ENCODE peak calls at places on chromosomes 11 and 22, in five cellular contexts. F is RWPE2, O is tibial artery, V is spleen, Z is IMR-90. A is an unnamed sample.

GRCh38 chr11:79514695-79515094 is 73.9 kb upstream of the TENM4 start:
- DNase-seq in F (no peak), Z (no peak), V (no peak), O (no peak), A (no peak)

GRCh38 chr22:41762980-41763779 is 37.3 kb upstream of the CCDC134 start:
- DNase-seq in F (no peak), V (peak; percentile 79), O (no peak), Z (no peak), A (no peak)

GRCh38 chr22:44409691-44410316 is 88.2 kb downstream of the RTL6 start:
- DNase-seq in Z (no peak), O (no peak), F (no peak), V (peak; percentile 47), A (no peak)

GRCh38 chr11:116927163-116927772 is 89.8 kb upstream of the APOA1 start:
- DNase-seq in V (no peak), Z (no peak), O (no peak), F (no peak), A (no peak)

GRCh38 chr11:12802418-12803085 is 128.3 kb downstream of the TEAD1 start:
- DNase-seq in F (peak; percentile 97), O (peak; percentile 44), V (no peak), Z (peak; percentile 90), A (no peak)

GRCh38 chr11:13010737-13011342 is 1.7 kb downstream of the RASSF10 start:
- DNase-seq in V (no peak), Z (no peak), F (no peak), O (no peak), A (peak; percentile 16)

GRCh38 chr11:126636911-126637799 is 281.7 kb downstream of the ST3GAL4 start:
- DNase-seq in O (no peak), Z (peak; percentile 85), V (no peak), F (no peak), A (no peak)

GRCh38 chr22:38273135-38273761 is 438 bp upstream of the TMEM184B start:
- DNase-seq in Z (no peak), V (no peak), F (no peak), O (no peak), A (peak; percentile 74)

GRCh38 chr11:91373497-91373896 is 851.1 kb upstream of the FAT3 start:
- DNase-seq in O (no peak), F (no peak), Z (no peak), V (no peak), A (no peak)

GRCh38 chr11:92473736-92474135 is 249.1 kb downstream of the FAT3 start:
- DNase-seq in V (no peak), F (no peak), O (no peak), Z (peak; percentile 1), A (no peak)

GRCh38 chr22:45704648-45705047 is 33.0 kb downstream of the ATXN10 start:
- DNase-seq in F (no peak), O (no peak), Z (no peak), V (no peak), A (no peak)

GRCh38 chr22:47205562-47205961 is 443.1 kb downstream of the TBC1D22A start:
- DNase-seq in Z (no peak), V (no peak), O (no peak), F (peak; percentile 47), A (no peak)

GRCh38 chr11:19742595-19743292 is 30.1 kb downstream of the NAV2 start:
- DNase-seq in Z (peak; percentile 79), F (no peak), O (peak; percentile 79), V (peak; percentile 82), A (peak; percentile 39)

GRCh38 chr11:123082977-123083376 is 21.0 kb upstream of the HSPA8 start:
- DNase-seq in Z (no peak), V (peak; percentile 19), O (no peak), F (no peak), A (no peak)

GRCh38 chr11:75800728-75801361 is 14.2 kb upstream of the UVRAG start:
- DNase-seq in Z (no peak), V (no peak), F (peak; percentile 31), O (no peak), A (no peak)

GRCh38 chr11:66745356-66746235 is 16.6 kb upstream of the SPTBN2 start:
- DNase-seq in Z (no peak), F (peak; percentile 66), O (no peak), V (peak; percentile 85), A (no peak)

GRCh38 chr11:59794417-59794816 is 16.2 kb downstream of the MRPL16 start:
- DNase-seq in O (no peak), F (no peak), Z (no peak), V (no peak), A (no peak)

GRCh38 chr11:35146074-35146521 is 7.1 kb downstream of the CD44 start:
- DNase-seq in F (no peak), Z (no peak), V (no peak), O (no peak), A (no peak)

DNA sequence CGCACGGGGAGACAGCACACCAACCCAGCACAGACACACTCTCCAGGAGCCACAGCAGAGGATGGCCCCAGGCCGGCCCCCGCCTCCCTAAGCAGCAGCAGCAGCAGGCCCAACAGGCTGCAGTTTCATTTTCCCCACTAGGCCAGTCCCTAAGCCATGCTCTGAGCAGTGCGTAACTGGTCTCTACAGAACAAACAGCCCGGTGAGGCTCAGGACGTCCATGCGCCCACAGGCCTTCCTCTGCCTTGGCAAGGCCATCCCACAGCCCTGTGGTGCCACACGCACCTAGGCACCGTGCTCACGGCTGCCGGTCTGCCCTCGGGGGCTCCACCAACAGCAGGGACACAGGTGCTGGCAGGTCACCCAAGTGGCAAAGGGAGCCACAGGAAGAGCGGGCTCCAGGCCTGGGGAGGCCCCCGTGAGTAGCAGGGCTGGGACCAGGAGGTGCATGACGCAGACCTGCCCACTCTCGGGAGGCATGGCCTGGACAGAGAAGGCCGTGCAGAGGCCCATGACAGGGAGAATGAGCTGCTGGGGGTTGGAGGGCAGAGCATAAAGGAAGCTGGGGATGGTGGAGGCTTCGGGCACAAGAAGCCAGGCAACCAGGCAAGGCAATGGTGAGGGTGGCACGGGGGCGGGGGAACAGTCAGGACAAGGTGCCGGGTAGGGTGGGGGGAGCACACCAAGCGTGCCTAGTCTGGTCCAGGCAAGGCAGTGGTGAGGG is 1.4 kb upstream of the MOB2 start:
- DNase-seq in Z (no peak), V (peak; percentile 73), O (peak; percentile 21), F (no peak), A (no peak)
- H3K27ac ChIP-seq in Z (no peak overlapping the region), V (no peak overlapping the region), O (peak overlapping the region; percentile 94), F (no peak overlapping the region), A (no peak overlapping the region)

GRCh38 chr11:326592-326841 is 5.9 kb upstream of the IFITM3 start:
- DNase-seq in O (no peak), Z (no peak), F (no peak), V (no peak), A (no peak)

GRCh38 chr11:327581-327923 is 6.9 kb upstream of the IFITM3 start:
- DNase-seq in Z (no peak), V (no peak), F (no peak), O (no peak), A (no peak)

GRCh38 chr11:326842-327580 is 6.4 kb upstream of the IFITM3 start:
- DNase-seq in F (no peak), Z (peak; percentile 42), O (peak; percentile 90), V (peak; percentile 95), A (no peak)

GRCh38 chr11:325796-326591 is 5.3 kb upstream of the IFITM3 start:
- DNase-seq in V (peak; percentile 86), Z (no peak), F (no peak), O (no peak), A (no peak)

GRCh38 chr11:324131-324530 is 3.5 kb upstream of the IFITM3 start:
- DNase-seq in O (no peak), V (peak; percentile 53), Z (no peak), F (no peak), A (no peak)
- H3K27ac ChIP-seq in O (peak overlapping the region; percentile 65), V (peak overlapping the region; percentile 48), Z (peak overlapping the region; percentile 12), F (no peak overlapping the region), A (peak overlapping the region; percentile 54)

GRCh38 chr11:46275964-46276641 is 1.4 kb upstream of the CREB3L1 start:
- DNase-seq in O (no peak), F (no peak), Z (no peak), V (no peak), A (no peak)
- H3K27ac ChIP-seq in O (no peak overlapping the region), F (no peak overlapping the region), Z (no peak overlapping the region), V (no peak overlapping the region), A (no peak overlapping the region)

GRCh38 chr11:118436639-118437045 is 350 bp downstream of the KMT2A start:
- DNase-seq in Z (peak; percentile 21), O (peak; percentile 21), F (peak; percentile 60), V (peak; percentile 90), A (no peak)

GRCh38 chr11:118437736-118438125 is 1.4 kb downstream of the KMT2A start:
- DNase-seq in Z (peak; percentile 13), F (no peak), V (peak; percentile 83), O (peak; percentile 48), A (peak; percentile 64)

GRCh38 chr11:118438314-118438931 is 2.1 kb downstream of the KMT2A start:
- DNase-seq in F (no peak), V (peak; percentile 75), Z (peak; percentile 87), O (peak; percentile 76), A (peak; percentile 40)

GRCh38 chr11:118435893-118436624 is at the start of gene KMT2A:
- DNase-seq in O (peak; percentile 96), Z (peak; percentile 95), V (peak; percentile 96), F (peak; percentile 97), A (peak; percentile 97)

GRCh38 chr11:118437046-118437735 is 899 bp downstream of the KMT2A start:
- DNase-seq in Z (peak; percentile 35), F (no peak), O (peak; percentile 61), V (peak; percentile 85), A (no peak)
- H3K27ac ChIP-seq in Z (peak overlapping the region; percentile 95), F (peak overlapping the region; percentile 84), O (peak overlapping the region; percentile 96), V (peak overlapping the region; percentile 88), A (peak overlapping the region; percentile 80)

DNA sequence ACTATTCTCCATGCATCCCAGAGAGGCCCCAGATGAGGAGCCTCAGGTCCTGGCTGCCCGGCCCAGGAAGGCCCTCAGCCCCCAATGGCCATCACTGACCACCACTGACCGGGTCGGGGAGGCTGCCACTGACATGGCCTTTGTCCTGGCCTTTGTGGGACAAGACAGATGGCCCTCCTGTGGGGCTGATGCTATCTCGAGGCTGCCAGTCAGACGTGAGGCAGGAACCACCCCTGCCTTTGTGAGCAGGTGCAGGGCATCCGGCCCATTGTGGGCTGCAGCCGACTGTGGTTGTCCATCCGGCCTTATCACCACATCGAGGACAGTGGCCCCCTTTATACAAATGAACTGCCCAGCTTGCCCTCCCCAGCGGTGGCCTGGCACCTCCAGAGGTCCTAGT is 5.5 kb downstream of the GP1BB start:
- DNase-seq in V (no peak), F (no peak), Z (no peak), O (no peak), A (no peak)
- H3K27ac ChIP-seq in V (no peak overlapping the region), F (no peak overlapping the region), Z (no peak overlapping the region), O (no peak overlapping the region), A (no peak overlapping the region)

GRCh38 chr11:72633068-72633467 is 41.2 kb downstream of the PDE2A start:
- DNase-seq in F (no peak), O (no peak), V (no peak), Z (no peak), A (no peak)

GRCh38 chr11:72635931-72636330 is 38.3 kb downstream of the PDE2A start:
- DNase-seq in V (no peak), Z (no peak), O (no peak), F (no peak), A (no peak)

GRCh38 chr11:72635309-72635915 is 38.8 kb downstream of the PDE2A start:
- DNase-seq in O (no peak), F (no peak), V (no peak), Z (no peak), A (peak; percentile 43)

GRCh38 chr11:72634016-72634415 is 40.2 kb downstream of the PDE2A start:
- DNase-seq in F (no peak), V (no peak), Z (no peak), O (no peak), A (no peak)

GRCh38 chr11:72634472-72635095 is 39.6 kb downstream of the PDE2A start:
- DNase-seq in Z (no peak), O (no peak), V (peak; percentile 84), F (no peak), A (no peak)
- H3K27ac ChIP-seq in Z (no peak overlapping the region), O (no peak overlapping the region), V (peak overlapping the region; percentile 70), F (no peak overlapping the region), A (peak overlapping the region; percentile 71)

A was measured in caudate nucleus.